ENCODE peak calls at places on chromosomes 2 and 18, in nine cellular contexts. F, S, N, C, I, A, O, Z and X are unnamed samples.

GRCh38 chr18:76975577-76976110 is 153.3 kb downstream of the ZNF236 start:
- DNase-seq in F (no peak), S (no peak), N (no peak), C (no peak), I (no peak), A (no peak), O (no peak), Z (no peak), X (no peak)

GRCh38 chr2:71759056-71759455 is 305.7 kb downstream of the DYSF start:
- DNase-seq in F (no peak), S (no peak), N (no peak), C (no peak), I (no peak), A (no peak), O (no peak), Z (no peak), X (no peak)

GRCh38 chr2:218896501-218897393 is 16.1 kb downstream of the WNT10A start:
- DNase-seq in F (peak), S (peak), N (no peak), C (no peak), I (peak), A (peak), O (no peak), Z (no peak), X (no peak)

GRCh38 chr2:147636238-147636887 is 208.5 kb upstream of the ACVR2A start:
- DNase-seq in F (no peak), S (no peak), N (no peak), C (no peak), I (no peak), A (no peak), O (peak), Z (no peak), X (peak)

GRCh38 chr2:128282246-128282975 is 36.3 kb downstream of the HS6ST1 start:
- DNase-seq in F (no peak), S (no peak), N (no peak), C (peak), I (no peak), A (no peak), O (no peak), Z (peak), X (no peak)

GRCh38 chr18:6056171-6056932 is 161.0 kb upstream of the TMEM200C start:
- DNase-seq in F (no peak), S (peak), N (peak), C (no peak), I (no peak), A (no peak), O (no peak), Z (no peak), X (peak)

GRCh38 chr18:47404845-47405244 is 153.4 kb upstream of the SKOR2 start:
- DNase-seq in F (no peak), S (no peak), N (no peak), C (no peak), I (no peak), A (no peak), O (no peak), Z (no peak), X (no peak)

GRCh38 chr2:23542390-23542789 is 157.4 kb downstream of the KLHL29 start:
- DNase-seq in F (no peak), S (no peak), N (no peak), C (no peak), I (no peak), A (no peak), O (no peak), Z (no peak), X (no peak)

GRCh38 chr18:63207825-63208224 is 111.7 kb downstream of the BCL2 start:
- DNase-seq in F (no peak), S (no peak), N (no peak), C (no peak), I (no peak), A (no peak), O (no peak), Z (no peak), X (no peak)

GRCh38 chr18:21242141-21243040 is at the start of gene GREB1L:
- DNase-seq in F (no peak), S (peak), N (peak), C (peak), I (no peak), A (no peak), O (no peak), Z (peak), X (peak)

GRCh38 chr2:27282892-27283291 is 663 bp downstream of the TRIM54 start:
- DNase-seq in F (no peak), S (no peak), N (no peak), C (peak), I (no peak), A (no peak), O (no peak), Z (peak), X (no peak)

GRCh38 chr2:74819702-74820101 is 14.2 kb upstream of the HK2 start:
- DNase-seq in F (no peak), S (no peak), N (no peak), C (no peak), I (no peak), A (no peak), O (no peak), Z (no peak), X (no peak)

GRCh38 chr2:21005700-21006422 is 38.0 kb downstream of the APOB start:
- DNase-seq in F (no peak), S (no peak), N (no peak), C (no peak), I (no peak), A (no peak), O (no peak), Z (no peak), X (no peak)

GRCh38 chr2:40096360-40096759 is 317.3 kb upstream of the THUMPD2 start:
- DNase-seq in F (no peak), S (no peak), N (no peak), C (no peak), I (no peak), A (no peak), O (no peak), Z (no peak), X (no peak)

GRCh38 chr18:13381907-13382682 is 163.5 kb downstream of the LDLRAD4 start:
- DNase-seq in F (no peak), S (no peak), N (no peak), C (no peak), I (peak), A (peak), O (no peak), Z (peak), X (peak)

GRCh38 chr2:197236816-197237215 is 73.8 kb downstream of the ANKRD44 start:
- DNase-seq in F (no peak), S (no peak), N (no peak), C (no peak), I (peak), A (no peak), O (no peak), Z (no peak), X (no peak)

GRCh38 chr18:49021433-49022129 is 70.8 kb upstream of the SMAD7 start:
- DNase-seq in F (no peak), S (peak), N (no peak), C (no peak), I (peak), A (no peak), O (peak), Z (peak), X (no peak)

GRCh38 chr2:120383191-120383590 is 37.3 kb downstream of the INHBB start:
- DNase-seq in F (no peak), S (no peak), N (no peak), C (no peak), I (no peak), A (no peak), O (no peak), Z (no peak), X (no peak)

GRCh38 chr2:237546040-237546875 is 20.1 kb upstream of the PRLH start:
- DNase-seq in F (no peak), S (no peak), N (no peak), C (no peak), I (no peak), A (no peak), O (no peak), Z (no peak), X (no peak)

GRCh38 chr18:31301201-31301655 is 16.7 kb upstream of the DSG1 start:
- DNase-seq in F (no peak), S (peak), N (peak), C (no peak), I (no peak), A (no peak), O (no peak), Z (no peak), X (no peak)

GRCh38 chr2:46175409-46175808 is 121.8 kb upstream of the EPAS1 start:
- DNase-seq in F (no peak), S (no peak), N (no peak), C (no peak), I (no peak), A (no peak), O (no peak), Z (no peak), X (no peak)

GRCh38 chr2:195824478-195824877 is 167.5 kb downstream of the SLC39A10 start:
- DNase-seq in F (no peak), S (no peak), N (no peak), C (no peak), I (no peak), A (no peak), O (no peak), Z (no peak), X (no peak)

GRCh38 chr18:21243041-21243431 is 1.0 kb downstream of the GREB1L start:
- DNase-seq in F (no peak), S (peak), N (no peak), C (peak), I (no peak), A (no peak), O (no peak), Z (no peak), X (no peak)